ENCODE peak calls at places on chromosome 1, in eight cellular contexts. Q, B, U, I, S, J, W and K are unnamed samples.

GRCh38 chr1:12159826-12160225 is 7.0 kb upstream of the TNFRSF1B start:
- DNase-seq in Q (peak), B (no peak), U (no peak), I (no peak), S (no peak), J (no peak), W (no peak), K (no peak)

GRCh38 chr1:243507001-243507671 is 251.3 kb downstream of the SDCCAG8 start:
- DNase-seq in Q (no peak), B (no peak), U (no peak), I (no peak), S (no peak), J (no peak), W (no peak), K (no peak)

GRCh38 chr1:245356891-245357585 is 202.3 kb downstream of the KIF26B start:
- DNase-seq in Q (no peak), B (no peak), U (no peak), I (no peak), S (no peak), J (no peak), W (no peak), K (no peak)

GRCh38 chr1:46244656-46245371 is 2.7 kb upstream of the RAD54L start:
- DNase-seq in Q (peak), B (no peak), U (peak), I (no peak), S (no peak), J (peak), W (no peak), K (peak)

GRCh38 chr1:15454256-15454655 is 2.3 kb upstream of the CELA2A start:
- DNase-seq in Q (peak), B (no peak), U (peak), I (no peak), S (no peak), J (no peak), W (peak), K (peak)

GRCh38 chr1:116666747-116667576 is 571 bp downstream of the IGSF3 start:
- DNase-seq in Q (peak), B (peak), U (no peak), I (no peak), S (no peak), J (no peak), W (peak), K (no peak)

GRCh38 chr1:180888870-180889269 is 23.8 kb upstream of the KIAA1614 start:
- DNase-seq in Q (no peak), B (no peak), U (no peak), I (no peak), S (no peak), J (peak), W (no peak), K (no peak)

GRCh38 chr1:93275634-93276295 is 69.9 kb upstream of the DR1 start:
- DNase-seq in Q (peak), B (peak), U (no peak), I (no peak), S (no peak), J (no peak), W (no peak), K (no peak)

GRCh38 chr1:116488052-116488451 is 82.8 kb downstream of the CD58 start:
- DNase-seq in Q (peak), B (no peak), U (no peak), I (no peak), S (no peak), J (no peak), W (no peak), K (no peak)

DNA sequence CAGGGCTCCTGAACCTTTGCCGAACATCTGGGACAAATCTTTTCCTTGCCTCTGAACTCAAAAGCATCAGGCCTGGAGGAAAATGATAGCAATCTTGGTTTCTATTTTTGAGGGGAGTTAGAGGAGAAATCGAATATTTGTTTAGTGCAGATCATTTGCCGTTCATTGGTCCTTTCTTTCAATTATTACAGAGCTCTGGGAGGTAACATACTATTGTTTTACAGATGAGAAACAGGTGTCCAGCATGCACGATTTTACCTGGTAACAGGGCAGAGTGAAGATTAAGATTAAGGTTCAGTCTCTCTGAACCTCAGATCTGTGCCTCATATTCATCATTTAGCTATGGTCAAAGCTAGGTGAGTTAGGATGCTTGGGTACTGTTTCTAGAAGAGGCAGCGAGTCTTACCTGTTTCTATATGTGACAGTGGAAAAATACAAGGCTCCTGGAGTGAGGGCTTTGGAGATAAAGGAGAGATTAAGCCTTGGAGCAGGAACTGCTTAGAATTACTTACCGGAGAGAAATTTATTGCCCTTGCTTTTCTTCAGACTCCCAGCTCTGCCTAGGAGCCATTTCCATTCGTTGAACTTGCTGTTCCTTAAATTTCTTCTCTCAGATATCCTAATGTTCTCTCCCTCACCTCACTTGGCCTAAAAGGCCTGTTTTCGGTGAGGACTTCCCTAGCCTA is 1.4 kb downstream of the PRCC start:
- DNase-seq in Q (no peak), B (no peak), U (no peak), I (no peak), S (no peak), J (no peak), W (no peak), K (no peak)
- H3K4me3 ChIP-seq in Q (peak), B (peak), U (peak), I (peak), S (peak), J (peak), W (peak), K (peak)

GRCh38 chr1:179870870-179871269 is 6.7 kb downstream of the TOR1AIP2 start:
- DNase-seq in Q (no peak), B (no peak), U (no peak), I (no peak), S (no peak), J (no peak), W (no peak), K (no peak)
- H3K4me3 ChIP-seq in Q (no peak), B (no peak), U (no peak), I (no peak), S (no peak), J (no peak), W (no peak), K (no peak)

DNA sequence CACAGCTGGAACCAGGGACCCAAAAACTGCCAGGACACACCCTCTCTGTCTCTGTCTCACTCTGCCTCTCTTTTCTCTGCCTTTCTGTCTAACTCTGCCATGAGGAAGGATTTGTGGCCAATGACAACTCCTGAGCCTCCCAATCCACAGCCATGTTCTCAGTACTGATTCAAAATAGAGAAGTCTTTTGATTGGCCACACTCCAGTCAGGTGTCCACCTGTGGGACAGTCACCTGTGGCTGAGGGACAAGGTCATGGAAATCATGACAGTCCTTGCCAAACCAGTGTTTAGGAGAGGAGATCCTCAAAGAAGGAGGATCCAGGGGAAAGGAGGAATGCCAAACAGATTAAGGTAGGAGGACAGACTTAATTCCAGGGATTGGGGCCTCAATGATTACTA is 15.8 kb downstream of the TINAGL1 start:
- DNase-seq in Q (peak), B (no peak), U (no peak), I (no peak), S (no peak), J (no peak), W (no peak), K (no peak)
- H3K4me3 ChIP-seq in Q (no peak), B (no peak), U (no peak), I (no peak), S (no peak), J (no peak), W (no peak), K (no peak)

GRCh38 chr1:228978486-228979324 is 243.4 kb downstream of the RHOU start:
- DNase-seq in Q (no peak), B (no peak), U (peak), I (no peak), S (no peak), J (no peak), W (peak), K (peak)
- H3K4me3 ChIP-seq in Q (no peak), B (no peak), U (no peak), I (no peak), S (no peak), J (no peak), W (no peak), K (no peak)